ENCODE peak calls at places on chromosomes 11 and 22, in four cellular contexts. One of them, this sample, is unnamed.
A peak's percentile ranks its signal among the peaks of the same experiment; 100 is the strongest.

GRCh38 chr11:27420722-27421572 is 51.6 kb downstream of the LGR4 start:
- DNase-seq in HFFc6: no peak
- DNase-seq in stomach: no peak
- DNase-seq in mesothelial cell of epicardium: no peak
- DNase-seq in this sample: no peak

GRCh38 chr22:40040927-40041326 is 46.2 kb downstream of the FAM83F start:
- DNase-seq in stomach: no peak
- DNase-seq in HFFc6: peak; percentile 37
- DNase-seq in mesothelial cell of epicardium: no peak
- DNase-seq in this sample: no peak

GRCh38 chr11:27201454-27202302 is 161.1 kb downstream of the BBOX1 start:
- DNase-seq in HFFc6: peak; percentile 89
- DNase-seq in stomach: peak; percentile 93
- DNase-seq in mesothelial cell of epicardium: peak; percentile 83
- DNase-seq in this sample: no peak

GRCh38 chr11:3622521-3622920 is 19.3 kb downstream of the ART5 start:
- DNase-seq in mesothelial cell of epicardium: no peak
- DNase-seq in stomach: no peak
- DNase-seq in HFFc6: no peak
- DNase-seq in this sample: no peak

GRCh38 chr11:36373040-36374010 is 77.2 kb downstream of the PRR5L start:
- DNase-seq in mesothelial cell of epicardium: no peak
- DNase-seq in HFFc6: no peak
- DNase-seq in stomach: no peak
- DNase-seq in this sample: no peak

GRCh38 chr22:36180928-36181327 is 20.4 kb upstream of the APOL3 start:
- DNase-seq in HFFc6: no peak
- DNase-seq in stomach: no peak
- DNase-seq in mesothelial cell of epicardium: no peak
- DNase-seq in this sample: no peak

GRCh38 chr11:57599381-57599780 is 1.9 kb downstream of the SERPING1 start:
- DNase-seq in stomach: no peak
- DNase-seq in mesothelial cell of epicardium: no peak
- DNase-seq in HFFc6: no peak
- DNase-seq in this sample: no peak

GRCh38 chr11:14974723-14975587 is 2.8 kb upstream of the CALCA start:
- DNase-seq in stomach: peak; percentile 49
- DNase-seq in HFFc6: no peak
- DNase-seq in mesothelial cell of epicardium: no peak
- DNase-seq in this sample: no peak

GRCh38 chr11:116461789-116462188 is 311.0 kb downstream of the BUD13 start:
- DNase-seq in HFFc6: no peak
- DNase-seq in stomach: no peak
- DNase-seq in mesothelial cell of epicardium: no peak
- DNase-seq in this sample: no peak

GRCh38 chr11:47943721-47944554 is 36.4 kb upstream of the PTPRJ start:
- DNase-seq in mesothelial cell of epicardium: no peak
- DNase-seq in HFFc6: no peak
- DNase-seq in stomach: no peak
- DNase-seq in this sample: no peak

GRCh38 chr11:69642549-69642912 is 1.6 kb downstream of the CCND1 start:
- DNase-seq in HFFc6: no peak
- DNase-seq in stomach: peak; percentile 52
- DNase-seq in mesothelial cell of epicardium: no peak
- DNase-seq in this sample: no peak

GRCh38 chr11:129766858-129767604 is 48.6 kb upstream of the TMEM45B start:
- DNase-seq in mesothelial cell of epicardium: no peak
- DNase-seq in stomach: peak; percentile 49
- DNase-seq in HFFc6: peak; percentile 37
- DNase-seq in this sample: no peak

GRCh38 chr11:70107756-70108155 is 29.6 kb downstream of the ANO1 start:
- DNase-seq in stomach: no peak
- DNase-seq in HFFc6: no peak
- DNase-seq in mesothelial cell of epicardium: no peak
- DNase-seq in this sample: no peak

GRCh38 chr11:62677160-62677559 is 1.7 kb downstream of the UBXN1 start:
- DNase-seq in mesothelial cell of epicardium: no peak
- DNase-seq in HFFc6: no peak
- DNase-seq in stomach: no peak
- DNase-seq in this sample: no peak

GRCh38 chr11:100753144-100753543 is 66.1 kb downstream of the ARHGAP42 start:
- DNase-seq in HFFc6: no peak
- DNase-seq in stomach: peak; percentile 51
- DNase-seq in mesothelial cell of epicardium: no peak
- DNase-seq in this sample: no peak

GRCh38 chr11:47510231-47510630 is 42.7 kb downstream of the CELF1 start:
- DNase-seq in HFFc6: peak; percentile 24
- DNase-seq in stomach: no peak
- DNase-seq in mesothelial cell of epicardium: no peak
- DNase-seq in this sample: no peak

GRCh38 chr11:86117706-86118050 is 48.8 kb upstream of the PICALM start:
- DNase-seq in mesothelial cell of epicardium: no peak
- DNase-seq in HFFc6: no peak
- DNase-seq in stomach: no peak
- DNase-seq in this sample: no peak

GRCh38 chr11:119910056-119910455 is 181.1 kb upstream of the NECTIN1 start:
- DNase-seq in HFFc6: no peak
- DNase-seq in stomach: peak; percentile 73
- DNase-seq in mesothelial cell of epicardium: no peak
- DNase-seq in this sample: no peak

GRCh38 chr11:12144306-12145174 is 34.1 kb downstream of the MICAL2 start:
- DNase-seq in stomach: peak; percentile 17
- DNase-seq in mesothelial cell of epicardium: no peak
- DNase-seq in HFFc6: no peak
- DNase-seq in this sample: no peak

GRCh38 chr22:48423481-48423901 is 1404.2 kb downstream of the BRD1 start:
- DNase-seq in stomach: no peak
- DNase-seq in HFFc6: peak; percentile 4
- DNase-seq in mesothelial cell of epicardium: no peak
- DNase-seq in this sample: no peak
- TF ChIP-seq CTCF in stomach: no peak
- TF ChIP-seq CTCF in HFFc6: no peak
- TF ChIP-seq CTCF in mesothelial cell of epicardium: no peak
- TF ChIP-seq CTCF in this sample: no peak

GRCh38 chr11:96794152-96794551 is 404.3 kb downstream of the JRKL start:
- DNase-seq in mesothelial cell of epicardium: no peak
- DNase-seq in HFFc6: no peak
- DNase-seq in stomach: no peak
- DNase-seq in this sample: no peak
- TF ChIP-seq CTCF in mesothelial cell of epicardium: no peak
- TF ChIP-seq CTCF in HFFc6: peak; percentile 31
- TF ChIP-seq CTCF in stomach: no peak
- TF ChIP-seq CTCF in this sample: no peak

GRCh38 chr22:30866811-30867271 is 101.7 kb downstream of the MORC2 start:
- DNase-seq in stomach: no peak
- DNase-seq in HFFc6: no peak
- DNase-seq in mesothelial cell of epicardium: no peak
- DNase-seq in this sample: no peak
- TF ChIP-seq CTCF in stomach: no peak
- TF ChIP-seq CTCF in HFFc6: peak; percentile 45
- TF ChIP-seq CTCF in mesothelial cell of epicardium: no peak
- TF ChIP-seq CTCF in this sample: no peak

DNA sequence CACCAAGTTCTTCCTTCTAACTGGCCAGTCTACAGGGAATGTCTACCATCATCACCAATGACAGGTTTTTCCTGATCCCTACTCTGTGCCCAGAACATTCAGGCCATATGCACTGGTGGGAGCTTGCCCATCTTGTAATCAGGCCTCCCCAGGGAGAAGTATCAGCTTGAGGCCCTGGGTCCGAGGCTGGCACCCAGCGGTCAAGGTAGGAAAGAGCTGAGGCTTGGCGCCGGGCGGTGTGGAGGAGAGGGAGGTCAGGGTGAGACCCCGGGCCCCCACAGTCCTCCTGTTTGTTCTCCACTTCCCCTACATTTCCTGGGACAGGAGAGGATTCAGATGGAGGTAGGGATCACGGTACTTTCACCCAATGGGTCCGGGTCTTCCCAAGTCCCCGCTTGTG is 15.5 kb downstream of the TSKU start:
- DNase-seq in mesothelial cell of epicardium: no peak
- DNase-seq in HFFc6: no peak
- DNase-seq in stomach: no peak
- DNase-seq in this sample: no peak
- TF ChIP-seq CTCF in mesothelial cell of epicardium: no peak
- TF ChIP-seq CTCF in HFFc6: no peak
- TF ChIP-seq CTCF in stomach: no peak
- TF ChIP-seq CTCF in this sample: no peak

DNA sequence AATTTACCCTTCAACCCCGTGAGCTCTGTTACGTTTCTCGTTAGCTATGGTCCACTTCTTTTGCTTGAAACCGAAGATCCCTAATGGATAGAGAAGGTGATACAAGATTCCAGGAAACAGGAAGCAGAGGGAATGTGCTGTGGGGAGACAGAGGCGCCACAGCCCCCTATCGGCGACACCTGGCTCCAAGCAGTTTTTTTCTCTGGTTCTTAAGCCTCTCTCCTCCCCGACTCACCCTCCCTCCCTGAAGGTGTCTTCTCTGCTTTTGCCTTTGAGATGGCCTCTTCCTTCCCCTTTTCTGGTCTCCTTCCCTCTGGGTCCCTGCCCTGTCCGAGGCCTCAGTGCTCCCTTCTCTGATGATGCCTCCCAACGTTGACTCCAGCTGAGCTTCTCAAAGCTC is 14.2 kb upstream of the APOBEC3A start:
- DNase-seq in HFFc6: no peak
- DNase-seq in stomach: peak; percentile 17
- DNase-seq in mesothelial cell of epicardium: no peak
- DNase-seq in this sample: no peak
- TF ChIP-seq CTCF in HFFc6: peak; percentile 8
- TF ChIP-seq CTCF in stomach: no peak
- TF ChIP-seq CTCF in mesothelial cell of epicardium: no peak
- TF ChIP-seq CTCF in this sample: peak; percentile 7

This sample was measured in D721Med.